ENCODE peak calls at places on chromosomes 5 and 9, in seven cellular contexts. Q is upper lobe of right lung, A is PC-9, K is ascending aorta, L is breast epithelium, R is left ventricle myocardium inferior, V is Calu3. O is an unnamed sample.

GRCh38 chr5:53783624-53784228 is 223.3 kb downstream of the NDUFS4 start:
- DNase-seq in Q (no peak), A (no peak), K (no peak), L (no peak), R (no peak), V (no peak), O (no peak)

GRCh38 chr5:89315194-89315593 is 432.2 kb upstream of the MEF2C start:
- DNase-seq in Q (peak; percentile 68), A (no peak), K (peak; percentile 65), L (no peak), R (no peak), V (no peak), O (no peak)

GRCh38 chr5:448061-448765 is 5.2 kb downstream of the EXOC3 start:
- DNase-seq in Q (peak; percentile 83), A (no peak), K (peak; percentile 77), L (no peak), R (peak; percentile 55), V (no peak), O (no peak)

GRCh38 chr5:71011194-71011792 is 13.8 kb downstream of the NAIP start:
- DNase-seq in Q (no peak), A (no peak), K (peak; percentile 37), L (no peak), R (no peak), V (no peak), O (peak; percentile 4)

GRCh38 chr9:21443849-21444625 is 3.8 kb downstream of the IFNA1 start:
- DNase-seq in Q (no peak), A (no peak), K (no peak), L (no peak), R (no peak), V (no peak), O (no peak)

GRCh38 chr5:14676320-14676719 is 11.8 kb downstream of the OTULIN start:
- DNase-seq in Q (no peak), A (no peak), K (peak; percentile 82), L (no peak), R (no peak), V (peak; percentile 39), O (peak; percentile 85)

GRCh38 chr5:16628376-16628775 is 11.6 kb upstream of the RETREG1 start:
- DNase-seq in Q (no peak), A (no peak), K (no peak), L (no peak), R (no peak), V (no peak), O (no peak)

GRCh38 chr9:84283895-84284294 is 56.7 kb downstream of the SLC28A3 start:
- DNase-seq in Q (no peak), A (no peak), K (no peak), L (peak; percentile 23), R (no peak), V (no peak), O (no peak)

GRCh38 chr5:158911693-158912363 is 187.9 kb downstream of the EBF1 start:
- DNase-seq in Q (no peak), A (no peak), K (no peak), L (no peak), R (no peak), V (no peak), O (no peak)

GRCh38 chr5:177535125-177535524 is 18.4 kb upstream of the DDX41 start:
- DNase-seq in Q (no peak), A (no peak), K (no peak), L (no peak), R (no peak), V (no peak), O (no peak)

GRCh38 chr5:84088996-84089395 is 295.7 kb downstream of the EDIL3 start:
- DNase-seq in Q (no peak), A (no peak), K (no peak), L (no peak), R (no peak), V (peak; percentile 49), O (peak; percentile 4)

GRCh38 chr9:21031091-21031817 is at the start of gene HACD4:
- DNase-seq in Q (peak; percentile 82), A (no peak), K (peak; percentile 79), L (peak; percentile 31), R (peak; percentile 53), V (peak; percentile 8), O (no peak)

GRCh38 chr9:134959126-134959970 is 41.6 kb upstream of the FCN1 start:
- DNase-seq in Q (peak; percentile 46), A (no peak), K (peak; percentile 49), L (no peak), R (no peak), V (no peak), O (no peak)

GRCh38 chr5:158074992-158075769 is 216.2 kb upstream of the CLINT1 start:
- DNase-seq in Q (no peak), A (no peak), K (peak; percentile 71), L (peak; percentile 28), R (peak; percentile 44), V (peak; percentile 74), O (peak; percentile 57)

GRCh38 chr9:4486176-4486575 is 4.1 kb upstream of the SLC1A1 start:
- DNase-seq in Q (no peak), A (no peak), K (no peak), L (no peak), R (no peak), V (no peak), O (no peak)

GRCh38 chr5:57163553-57164006 is 10.3 kb upstream of the GPBP1 start:
- DNase-seq in Q (no peak), A (no peak), K (no peak), L (no peak), R (no peak), V (no peak), O (no peak)

GRCh38 chr9:96555567-96556386 is 63.9 kb downstream of the CDC14B start:
- DNase-seq in Q (no peak), A (no peak), K (no peak), L (no peak), R (no peak), V (no peak), O (no peak)

GRCh38 chr9:120326076-120326693 is 253.8 kb downstream of the CDK5RAP2 start:
- DNase-seq in Q (no peak), A (no peak), K (no peak), L (no peak), R (no peak), V (no peak), O (no peak)

GRCh38 chr9:120324461-120324860 is 255.5 kb downstream of the CDK5RAP2 start:
- DNase-seq in Q (no peak), A (no peak), K (no peak), L (no peak), R (no peak), V (no peak), O (no peak)

GRCh38 chr9:120323125-120323524 is 256.8 kb downstream of the CDK5RAP2 start:
- DNase-seq in Q (no peak), A (no peak), K (no peak), L (no peak), R (no peak), V (no peak), O (no peak)

GRCh38 chr9:120327322-120327721 is 252.6 kb downstream of the CDK5RAP2 start:
- DNase-seq in Q (no peak), A (no peak), K (no peak), L (no peak), R (no peak), V (no peak), O (no peak)

DNA sequence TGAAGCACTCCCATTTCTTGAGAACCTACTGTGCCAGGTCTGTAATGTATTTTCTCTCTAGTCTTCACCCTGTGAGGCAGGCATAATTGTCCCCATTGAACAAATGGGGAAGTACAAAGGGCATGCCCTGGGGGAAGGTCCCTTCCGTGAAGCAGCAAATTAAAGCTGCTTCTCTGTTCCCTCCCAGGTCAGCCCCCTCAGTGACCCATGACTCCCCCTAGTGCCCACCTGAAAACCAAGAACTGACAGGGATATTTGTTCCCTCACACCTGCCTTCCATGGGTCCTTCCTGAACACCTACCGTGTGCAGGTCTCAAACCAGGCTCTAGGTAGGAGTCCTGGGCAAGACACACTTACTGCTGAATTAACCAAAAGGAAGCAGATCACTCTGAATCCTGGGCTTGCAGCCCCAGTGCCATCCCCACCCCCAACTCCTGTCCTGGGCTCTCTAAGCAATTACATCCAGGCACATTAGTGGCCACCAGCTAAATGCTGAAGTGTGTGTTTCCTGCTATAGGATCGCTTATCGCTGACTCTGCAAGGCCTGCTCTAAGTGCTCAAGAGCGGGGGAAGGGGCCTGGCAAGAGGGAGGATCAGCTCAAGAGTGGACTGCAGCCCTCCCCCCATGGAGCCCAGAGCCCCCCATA is 254.8 kb downstream of the CDK5RAP2 start:
- DNase-seq in Q (no peak), A (no peak), K (no peak), L (no peak), R (no peak), V (no peak), O (peak; percentile 17)
- TF ChIP-seq CTCF in Q (no peak), A (no peak), K (no peak), L (no peak), R (peak; percentile 17), V (no peak), O (peak; percentile 23)

DNA sequence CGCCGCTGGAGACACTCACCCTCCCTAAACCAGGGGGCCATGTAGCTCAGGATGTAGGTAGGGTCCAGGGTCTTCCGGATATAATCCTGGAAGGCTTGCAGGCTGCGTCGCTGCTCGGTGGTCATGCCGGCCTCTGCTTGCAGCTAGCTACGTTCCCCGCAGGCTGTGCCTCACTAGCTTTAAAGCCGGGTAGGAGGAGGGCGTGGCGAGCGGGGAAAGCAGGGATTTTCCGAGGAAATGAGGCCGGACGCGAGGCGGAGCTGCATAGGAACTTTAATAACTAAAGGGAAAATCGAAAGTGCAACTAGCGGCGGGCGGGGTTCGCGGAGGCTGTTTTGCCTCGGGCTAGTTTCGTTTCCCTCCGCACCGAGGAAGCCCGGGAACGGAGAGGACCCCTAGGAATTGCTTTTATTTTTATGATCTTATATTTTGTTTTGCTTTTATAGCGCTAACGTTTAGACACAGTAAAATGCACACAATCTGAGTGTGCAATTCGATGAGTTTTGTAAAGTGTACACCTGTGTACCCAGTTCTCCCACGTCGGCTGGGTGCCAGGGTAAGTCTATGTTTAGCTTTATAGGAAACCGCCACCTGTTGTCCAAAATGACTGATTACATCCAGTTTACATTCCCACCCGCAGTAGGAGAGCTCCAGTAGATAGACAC is at the start of gene RIGI:
- DNase-seq in Q (peak; percentile 96), A (peak; percentile 83), K (peak; percentile 97), L (peak; percentile 85), R (peak; percentile 94), V (peak; percentile 86), O (peak; percentile 42)
- TF ChIP-seq CTCF in Q (peak; percentile 50), A (peak; percentile 66), K (peak; percentile 16), L (no peak), R (peak; percentile 62), V (peak; percentile 38), O (peak; percentile 53)

GRCh38 chr5:2981035-2981434 is 229.6 kb upstream of the IRX2 start:
- DNase-seq in Q (no peak), A (no peak), K (no peak), L (no peak), R (no peak), V (no peak), O (no peak)
- TF ChIP-seq CTCF in Q (no peak), A (no peak), K (no peak), L (no peak), R (no peak), V (no peak), O (no peak)

DNA sequence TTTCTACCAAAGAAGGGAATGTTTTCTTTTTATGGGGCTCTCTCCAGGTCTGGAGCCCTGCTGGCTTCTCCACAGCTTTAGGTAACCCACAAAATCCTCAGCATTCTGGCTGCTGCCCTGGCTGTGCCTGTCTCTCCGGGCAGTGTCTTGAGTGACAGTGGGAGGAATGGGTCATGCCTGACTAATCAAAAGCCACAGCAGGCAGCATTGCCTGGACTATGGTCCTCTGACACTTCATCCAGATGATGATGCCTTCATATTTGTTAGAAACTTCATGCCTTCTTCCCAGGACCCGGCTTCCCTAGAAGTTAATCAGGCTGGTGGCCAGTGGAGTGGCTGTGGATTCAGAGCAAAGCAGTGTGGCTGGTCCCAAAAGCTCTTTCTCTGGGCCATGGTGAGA is 32.2 kb upstream of the TGFBI start:
- DNase-seq in Q (no peak), A (no peak), K (no peak), L (no peak), R (no peak), V (no peak), O (no peak)
- TF ChIP-seq CTCF in Q (no peak), A (no peak), K (no peak), L (no peak), R (no peak), V (no peak), O (no peak)